ENCODE peak calls at places on chromosomes 2 and 18, in seven cellular contexts. E is IMR-90, G is transverse colon, T is ovary, H is adrenal gland, A is uterus, B is esophagus squamous epithelium. K is an unnamed sample.

GRCh38 chr2:100142393-100142792 is at the start of gene AFF3:
- DNase-seq in E (no peak), G (peak; percentile 35), T (no peak), H (no peak), A (no peak), B (peak; percentile 9), K (no peak)

GRCh38 chr18:45785015-45785597 is 40.4 kb upstream of the SIGLEC15 start:
- DNase-seq in E (peak; percentile 52), G (peak; percentile 20), T (no peak), H (peak; percentile 26), A (no peak), B (no peak), K (no peak)

GRCh38 chr18:35680139-35680551 is 98.6 kb downstream of the GALNT1 start:
- DNase-seq in E (no peak), G (no peak), T (no peak), H (no peak), A (no peak), B (no peak), K (no peak)

GRCh38 chr2:96809951-96810782 is 5.9 kb upstream of the CNNM3 start:
- DNase-seq in E (no peak), G (no peak), T (no peak), H (no peak), A (no peak), B (no peak), K (no peak)

GRCh38 chr18:79395308-79395640 is 456 bp upstream of the NFATC1 start:
- DNase-seq in E (no peak), G (no peak), T (no peak), H (no peak), A (no peak), B (no peak), K (no peak)

GRCh38 chr2:131055169-131056065 is 37.8 kb downstream of the FAM168B start:
- DNase-seq in E (peak; percentile 75), G (no peak), T (no peak), H (peak; percentile 4), A (no peak), B (no peak), K (no peak)

GRCh38 chr2:14634885-14635871 is 2.7 kb downstream of the LRATD1 start:
- DNase-seq in E (peak; percentile 16), G (peak; percentile 83), T (peak; percentile 74), H (peak; percentile 75), A (peak; percentile 67), B (no peak), K (peak; percentile 94)

GRCh38 chr2:171529914-171530313 is 7.6 kb downstream of the CYBRD1 start:
- DNase-seq in E (no peak), G (no peak), T (no peak), H (no peak), A (no peak), B (no peak), K (no peak)

GRCh38 chr2:149562304-149562703 is 25.3 kb downstream of the MMADHC start:
- DNase-seq in E (peak; percentile 59), G (no peak), T (no peak), H (no peak), A (no peak), B (no peak), K (no peak)

GRCh38 chr18:9619545-9619944 is 5.2 kb upstream of the PPP4R1 start:
- DNase-seq in E (peak; percentile 92), G (no peak), T (no peak), H (no peak), A (no peak), B (no peak), K (no peak)

GRCh38 chr2:230751062-230751461 is 38.4 kb downstream of the CAB39 start:
- DNase-seq in E (peak; percentile 88), G (no peak), T (no peak), H (no peak), A (no peak), B (no peak), K (no peak)

GRCh38 chr18:57898506-57899124 is 95.5 kb upstream of the ATP8B1 start:
- DNase-seq in E (peak; percentile 94), G (no peak), T (no peak), H (no peak), A (no peak), B (no peak), K (no peak)

GRCh38 chr18:13516855-13517254 is 209.5 kb downstream of the FAM210A start:
- DNase-seq in E (no peak), G (no peak), T (no peak), H (no peak), A (no peak), B (no peak), K (no peak)

GRCh38 chr18:1928711-1929110 is 642.6 kb downstream of the METTL4 start:
- DNase-seq in E (no peak), G (no peak), T (no peak), H (no peak), A (no peak), B (no peak), K (no peak)

GRCh38 chr2:111168528-111168929 is 47.8 kb downstream of the BCL2L11 start:
- DNase-seq in E (peak; percentile 89), G (peak; percentile 57), T (peak; percentile 29), H (peak; percentile 54), A (peak; percentile 39), B (no peak), K (peak; percentile 68)

GRCh38 chr2:131122496-131122895 is 17.4 kb downstream of the PLEKHB2 start:
- DNase-seq in E (no peak), G (no peak), T (no peak), H (no peak), A (no peak), B (no peak), K (no peak)

GRCh38 chr18:5513947-5514346 is 29.9 kb downstream of the EPB41L3 start:
- DNase-seq in E (no peak), G (no peak), T (no peak), H (no peak), A (no peak), B (no peak), K (no peak)

GRCh38 chr2:152558174-152559091 is 158.8 kb downstream of the PRPF40A start:
- DNase-seq in E (peak; percentile 94), G (no peak), T (no peak), H (no peak), A (no peak), B (no peak), K (no peak)

GRCh38 chr18:76402026-76402990 is 92.7 kb downstream of the ZNF516 start:
- DNase-seq in E (no peak), G (no peak), T (no peak), H (no peak), A (no peak), B (no peak), K (peak; percentile 68)

GRCh38 chr2:237423891-237424290 is 9.9 kb upstream of the COL6A3 start:
- DNase-seq in E (no peak), G (no peak), T (no peak), H (no peak), A (no peak), B (no peak), K (no peak)

GRCh38 chr2:37630298-37630697 is 41.1 kb downstream of the CDC42EP3 start:
- DNase-seq in E (no peak), G (no peak), T (no peak), H (no peak), A (no peak), B (no peak), K (no peak)

GRCh38 chr2:31137211-31138036 is 816 bp downstream of the GALNT14 start:
- DNase-seq in E (no peak), G (no peak), T (no peak), H (no peak), A (no peak), B (no peak), K (no peak)

GRCh38 chr18:48771641-48772380 is 179.0 kb downstream of the SMAD7 start:
- DNase-seq in E (no peak), G (no peak), T (no peak), H (peak; percentile 41), A (no peak), B (no peak), K (no peak)

GRCh38 chr2:238920601-238921001 is 72.7 kb downstream of the TWIST2 start:
- DNase-seq in E (no peak), G (no peak), T (peak; percentile 19), H (no peak), A (no peak), B (no peak), K (no peak)

GRCh38 chr2:152504618-152505017 is 169.6 kb downstream of the FMNL2 start:
- DNase-seq in E (peak; percentile 76), G (no peak), T (no peak), H (no peak), A (no peak), B (no peak), K (no peak)

GRCh38 chr2:12884713-12885282 is 168.1 kb downstream of the TRIB2 start:
- DNase-seq in E (peak; percentile 54), G (no peak), T (no peak), H (peak; percentile 77), A (peak; percentile 21), B (no peak), K (peak; percentile 91)

GRCh38 chr2:216064684-216065083 is 16.9 kb downstream of the PECR start:
- DNase-seq in E (no peak), G (no peak), T (no peak), H (no peak), A (no peak), B (no peak), K (no peak)
- TF ChIP-seq POLR2A in E (no peak), G (no peak), T (no peak), H (no peak), A (no peak), B (no peak), K (no peak)

GRCh38 chr2:187594801-187595200 is 40.6 kb upstream of the TFPI start:
- DNase-seq in E (peak; percentile 44), G (no peak), T (no peak), H (no peak), A (no peak), B (no peak), K (no peak)
- TF ChIP-seq CTCF in E (peak; percentile 49), G (no peak), T (no peak), H (no peak), A (no peak), B (no peak), K (no peak)

GRCh38 chr2:219573166-219573565 is 1.1 kb downstream of the INHA start:
- DNase-seq in E (no peak), G (no peak), T (peak; percentile 15), H (no peak), A (no peak), B (no peak), K (no peak)

GRCh38 chr2:219572237-219573001 is at the start of gene INHA:
- DNase-seq in E (no peak), G (no peak), T (no peak), H (no peak), A (no peak), B (no peak), K (no peak)

GRCh38 chr2:219570194-219570923 is 980 bp downstream of the OBSL1 start:
- DNase-seq in E (peak; percentile 19), G (peak; percentile 23), T (peak; percentile 58), H (peak; percentile 50), A (peak; percentile 47), B (no peak), K (no peak)

GRCh38 chr2:219570924-219571310 is 422 bp downstream of the OBSL1 start:
- DNase-seq in E (peak; percentile 12), G (no peak), T (no peak), H (peak; percentile 50), A (no peak), B (no peak), K (no peak)

GRCh38 chr2:219571311-219572236 is at the start of gene OBSL1:
- DNase-seq in E (peak; percentile 70), G (peak; percentile 41), T (peak; percentile 94), H (peak; percentile 90), A (peak; percentile 66), B (no peak), K (no peak)
- TF ChIP-seq POLR2A in E (no peak), G (no peak), T (peak; percentile 49), H (no peak), A (no peak), B (no peak), K (no peak)

GRCh38 chr2:46331099-46331766 is 34.0 kb downstream of the EPAS1 start:
- DNase-seq in E (no peak), G (no peak), T (no peak), H (no peak), A (no peak), B (no peak), K (no peak)
- TF ChIP-seq CTCF in E (no peak), G (no peak), T (no peak), H (no peak), A (no peak), B (no peak), K (no peak)

K was measured in lower leg skin.